ENCODE peak calls at places on chromosomes 7 and 10, in ten cellular contexts. U is psoas muscle; V is ACHN; H is activated naive CD4-positive, alpha-beta T cell; I is AG20443; M is lower leg skin; W is HEK293T; A is NCI-H1417; D is NK-92 treated with Interleukin-12 subunit alpha and Interleukin-12 subunit beta, amount 100 ng/mL, for 24 hours; X is transverse colon. P is an unnamed sample.

GRCh38 chr7:91557789-91558396 is 293.7 kb downstream of the FZD1 start:
- DNase-seq in U (no peak), X (no peak), M (peak; percentile 17), D (no peak), H (no peak), A (no peak), V (peak; percentile 99), W (no peak), I (peak; percentile 83), P (no peak)

GRCh38 chr7:32957326-32958045 is at the start of gene FKBP9:
- DNase-seq in D (no peak), H (no peak), W (peak; percentile 81), M (peak; percentile 73), X (peak; percentile 94), V (peak; percentile 96), I (peak; percentile 98), A (peak; percentile 48), U (peak; percentile 91), P (peak; percentile 90)

GRCh38 chr10:71542476-71542875 is 145.8 kb downstream of the CDH23 start:
- DNase-seq in I (no peak), D (no peak), H (no peak), W (no peak), X (no peak), A (no peak), M (no peak), V (no peak), U (no peak), P (no peak)

GRCh38 chr10:97771055-97771811 is 566 bp downstream of the SFRP5 start:
- DNase-seq in X (no peak), A (no peak), I (peak; percentile 63), U (no peak), H (no peak), M (no peak), D (no peak), W (peak; percentile 69), V (peak; percentile 17), P (peak; percentile 66)

GRCh38 chr7:90830302-90830701 is 234.2 kb downstream of the CDK14 start:
- DNase-seq in M (no peak), V (no peak), X (no peak), U (no peak), H (no peak), D (no peak), W (no peak), I (no peak), A (no peak), P (no peak)

GRCh38 chr7:83155407-83155806 is 7.3 kb downstream of the PCLO start:
- DNase-seq in I (no peak), X (no peak), V (no peak), U (no peak), A (no peak), D (no peak), W (no peak), M (no peak), H (no peak), P (no peak)

GRCh38 chr7:51288896-51289607 is 27.6 kb downstream of the COBL start:
- DNase-seq in V (no peak), W (no peak), X (peak; percentile 60), U (no peak), H (no peak), M (no peak), I (no peak), A (peak; percentile 53), D (no peak), P (no peak)

GRCh38 chr10:131802991-131803390 is 97.8 kb upstream of the PPP2R2D start:
- DNase-seq in W (no peak), H (no peak), X (no peak), M (no peak), A (no peak), V (no peak), U (no peak), I (no peak), D (no peak), P (peak; percentile 52)

GRCh38 chr7:16801111-16801542 is 3.7 kb downstream of the AGR2 start:
- DNase-seq in D (no peak), I (peak; percentile 68), H (no peak), U (no peak), V (peak; percentile 72), M (no peak), W (peak; percentile 45), A (peak; percentile 38), X (no peak), P (no peak)

GRCh38 chr10:94308866-94309265 is 53.9 kb downstream of the NOC3L start:
- DNase-seq in X (no peak), I (no peak), H (no peak), A (no peak), U (no peak), D (no peak), M (no peak), W (no peak), V (no peak), P (no peak)

GRCh38 chr7:47213276-47213675 is 368.6 kb downstream of the TNS3 start:
- DNase-seq in M (no peak), I (no peak), X (no peak), D (no peak), U (no peak), W (no peak), V (no peak), A (no peak), H (no peak), P (no peak)

GRCh38 chr10:69362471-69362954 is 54.2 kb downstream of the TACR2 start:
- DNase-seq in A (no peak), W (no peak), H (no peak), V (peak; percentile 49), X (peak; percentile 64), U (peak; percentile 92), M (no peak), D (no peak), I (peak; percentile 72), P (no peak)

GRCh38 chr10:119344381-119344780 is 137.0 kb downstream of the GRK5 start:
- DNase-seq in D (no peak), H (no peak), A (peak; percentile 7), M (no peak), X (no peak), W (no peak), U (peak; percentile 22), I (no peak), V (no peak), P (no peak)

GRCh38 chr7:32256376-32256775 is 186.2 kb upstream of the PDE1C start:
- DNase-seq in I (no peak), X (no peak), H (no peak), A (no peak), M (no peak), W (no peak), V (no peak), U (no peak), D (no peak), P (no peak)

GRCh38 chr7:97126483-97127171 is 9.1 kb downstream of the SDHAF3 start:
- DNase-seq in I (no peak), D (no peak), M (no peak), A (no peak), X (no peak), W (no peak), H (no peak), V (no peak), U (no peak), P (peak; percentile 65)

GRCh38 chr7:98509836-98510235 is 107.2 kb upstream of the NPTX2 start:
- DNase-seq in W (no peak), U (no peak), I (no peak), A (peak; percentile 13), X (no peak), D (no peak), V (no peak), M (no peak), H (no peak), P (no peak)

GRCh38 chr7:151251926-151252835 is 3.7 kb upstream of the SMARCD3 start:
- DNase-seq in D (no peak), U (peak; percentile 89), H (no peak), A (peak; percentile 91), X (peak; percentile 54), V (peak; percentile 87), M (no peak), W (peak; percentile 87), I (peak; percentile 96), P (peak; percentile 85)

GRCh38 chr7:22214000-22214399 is 143.0 kb downstream of the RAPGEF5 start:
- DNase-seq in D (no peak), M (no peak), V (no peak), W (no peak), U (no peak), I (no peak), H (no peak), A (no peak), X (no peak), P (no peak)

GRCh38 chr7:107201795-107202450 is 33.1 kb downstream of the HBP1 start:
- DNase-seq in V (peak; percentile 55), D (no peak), A (peak; percentile 24), W (peak; percentile 57), X (peak; percentile 19), M (no peak), H (no peak), U (peak; percentile 73), I (peak; percentile 21), P (no peak)

GRCh38 chr10:68086011-68086410 is 10.9 kb upstream of the HERC4 start:
- DNase-seq in U (no peak), I (no peak), A (no peak), W (no peak), D (no peak), V (peak; percentile 37), H (no peak), X (no peak), M (no peak), P (no peak)

GRCh38 chr10:16381083-16381482 is 55.7 kb upstream of the PTER start:
- DNase-seq in V (peak; percentile 93), A (no peak), M (no peak), X (no peak), U (no peak), H (no peak), D (no peak), W (no peak), I (no peak), P (no peak)

GRCh38 chr7:44244282-44244681 is 43.5 kb downstream of the YKT6 start:
- DNase-seq in M (no peak), H (no peak), V (peak; percentile 59), X (no peak), U (no peak), W (peak; percentile 47), D (peak; percentile 7), A (no peak), I (peak; percentile 47), P (peak; percentile 62)

GRCh38 chr10:110460111-110460809 is 37.4 kb upstream of the DUSP5 start:
- DNase-seq in I (peak; percentile 42), X (peak; percentile 42), W (no peak), A (no peak), H (no peak), U (peak; percentile 59), V (peak; percentile 89), D (no peak), M (no peak), P (no peak)

GRCh38 chr7:124992881-124993562 is 63.4 kb upstream of the POT1 start:
- DNase-seq in X (no peak), D (no peak), M (no peak), V (peak; percentile 78), W (no peak), U (no peak), I (peak; percentile 77), A (no peak), H (no peak), P (no peak)

GRCh38 chr10:89414879-89415821 is 782 bp downstream of the IFIT5 start:
- DNase-seq in V (peak; percentile 52), I (peak; percentile 69), X (peak; percentile 47), M (peak; percentile 58), H (no peak), D (no peak), W (peak; percentile 43), U (peak; percentile 73), A (peak; percentile 42), P (no peak)

GRCh38 chr10:35307297-35307696 is 29.0 kb upstream of the CCNY start:
- DNase-seq in H (no peak), M (no peak), U (no peak), I (no peak), W (no peak), D (no peak), V (no peak), X (no peak), A (no peak), P (no peak)

GRCh38 chr10:63227207-63227895 is 94.2 kb downstream of the NRBF2 start:
- DNase-seq in M (no peak), H (no peak), W (no peak), I (no peak), A (no peak), V (no peak), X (no peak), D (no peak), U (no peak), P (no peak)

GRCh38 chr10:18886102-18886501 is 162.5 kb upstream of the MALRD1 start:
- DNase-seq in I (no peak), W (peak; percentile 17), A (no peak), D (no peak), M (no peak), X (no peak), H (no peak), V (no peak), U (no peak), P (no peak)

P was measured in ecto neural progenitor cell.